ENCODE peak calls at places on chromosomes 4 and X, in six cellular contexts. O is left cardiac atrium, I is T follicular helper cell, D is AG10803, E is mucosa of descending colon, H is EH. N is an unnamed sample.

GRCh38 chrX:119190736-119191282 is 45.3 kb upstream of the PGRMC1 start:
- DNase-seq in D (peak), E (no peak), O (no peak), I (no peak), H (no peak), N (no peak)

GRCh38 chrX:74492720-74493201 is 71.5 kb downstream of the SLC16A2 start:
- DNase-seq in I (no peak), H (peak), O (no peak), D (no peak), E (no peak), N (no peak)

GRCh38 chr4:112234952-112235609 is 3.5 kb downstream of the AP1AR start:
- DNase-seq in I (peak), H (peak), D (peak), O (peak), E (no peak), N (peak)

GRCh38 chr4:25654971-25655963 is at the start of gene SLC34A2:
- DNase-seq in I (no peak), H (no peak), E (peak), O (no peak), D (no peak), N (peak)

GRCh38 chrX:85897376-85898110 is 149.8 kb downstream of the CHM start:
- DNase-seq in O (no peak), H (no peak), E (no peak), I (no peak), D (peak), N (no peak)

GRCh38 chrX:149909324-149910177 is 19.8 kb upstream of the HSFX4 start:
- DNase-seq in I (no peak), D (no peak), H (no peak), O (no peak), E (no peak), N (no peak)

GRCh38 chrX:68726366-68726765 is 78.9 kb downstream of the STARD8 start:
- DNase-seq in D (no peak), O (no peak), I (no peak), E (no peak), H (no peak), N (no peak)

GRCh38 chr4:3237266-3237665 is 11.7 kb upstream of the MSANTD1 start:
- DNase-seq in E (no peak), O (no peak), D (no peak), I (no peak), H (no peak), N (no peak)

GRCh38 chr4:189090174-189090814 is 850.4 kb upstream of the FRG1 start:
- DNase-seq in O (no peak), D (peak), E (no peak), I (no peak), H (peak), N (peak)

GRCh38 chr4:139535852-139536234 is 20.2 kb downstream of the SETD7 start:
- DNase-seq in E (no peak), I (no peak), D (no peak), H (no peak), O (no peak), N (no peak)

GRCh38 chrX:67614414-67614813 is 70.6 kb downstream of the AR start:
- DNase-seq in D (peak), I (no peak), O (no peak), H (peak), E (no peak), N (no peak)

GRCh38 chrX:27186671-27187070 is 276.5 kb downstream of the PPP4R3C start:
- DNase-seq in E (no peak), I (no peak), D (peak), H (no peak), O (no peak), N (peak)

GRCh38 chrX:130120321-130120731 is 10.0 kb upstream of the ELF4 start:
- DNase-seq in D (no peak), E (no peak), H (no peak), O (no peak), I (no peak), N (no peak)

GRCh38 chr4:10105920-10106319 is 10.7 kb downstream of the WDR1 start:
- DNase-seq in I (no peak), H (no peak), O (no peak), D (no peak), E (peak), N (no peak)

GRCh38 chr4:73257995-73258667 is 467 bp downstream of the ANKRD17 start:
- DNase-seq in O (peak), D (peak), H (peak), E (no peak), I (no peak), N (peak)

GRCh38 chr4:109010534-109010933 is 247.7 kb upstream of the ETNPPL start:
- DNase-seq in O (no peak), I (no peak), E (no peak), H (no peak), D (no peak), N (no peak)

GRCh38 chrX:12701625-12702024 is 89.6 kb upstream of the PRPS2 start:
- DNase-seq in H (peak), O (peak), E (peak), D (peak), I (no peak), N (peak)

GRCh38 chr4:178481564-178481963 is 1039.3 kb upstream of the AGA start:
- DNase-seq in H (no peak), E (no peak), O (no peak), D (no peak), I (no peak), N (no peak)

GRCh38 chr4:130851932-130852331 is 1756.0 kb downstream of the C4orf33 start:
- DNase-seq in O (no peak), E (no peak), I (no peak), D (no peak), H (no peak), N (no peak)

N was measured in NCI-H146.